ENCODE peak calls at places on chromosome 18, in nine cellular contexts. M is CD8-positive, alpha-beta T cell; F is gastrocnemius medialis; V is cardiac muscle cell; L is neural progenitor cell; P is OCI-LY7; G is fibroblast of lung; W is hepatocyte; K is psoas muscle. A is an unnamed sample.

GRCh38 chr18:64037812-64038414 is 68.0 kb downstream of the SERPINB8 start:
- DNase-seq in G (peak), V (peak), W (peak), P (peak), K (no peak), L (peak), F (no peak), M (no peak), A (no peak)

GRCh38 chr18:58313491-58314032 is 269.5 kb downstream of the NEDD4L start:
- DNase-seq in W (no peak), L (no peak), G (no peak), V (no peak), K (no peak), M (no peak), P (no peak), F (peak), A (no peak)

GRCh38 chr18:77250926-77251729 is 1.5 kb downstream of the GALR1 start:
- DNase-seq in L (peak), W (no peak), P (no peak), K (no peak), M (no peak), V (no peak), F (no peak), G (peak), A (no peak)

GRCh38 chr18:76405761-76406356 is 89.2 kb downstream of the ZNF516 start:
- DNase-seq in K (peak), G (peak), M (no peak), V (no peak), L (peak), F (peak), W (peak), P (no peak), A (peak)

GRCh38 chr18:41162781-41163180 is 792.3 kb upstream of the PIK3C3 start:
- DNase-seq in L (no peak), V (no peak), W (no peak), F (no peak), M (no peak), P (no peak), K (no peak), G (no peak), A (no peak)

GRCh38 chr18:80143876-80144275 is 34.8 kb downstream of the ADNP2 start:
- DNase-seq in W (no peak), K (no peak), F (no peak), M (no peak), V (no peak), G (peak), L (no peak), P (no peak), A (no peak)

GRCh38 chr18:22040527-22040926 is 128.9 kb upstream of the GATA6 start:
- DNase-seq in V (no peak), P (no peak), M (no peak), F (no peak), G (no peak), L (no peak), K (no peak), W (no peak), A (no peak)

GRCh38 chr18:24976502-24976901 is 375.5 kb downstream of the ZNF521 start:
- DNase-seq in W (no peak), K (no peak), L (no peak), M (no peak), F (no peak), V (no peak), G (no peak), P (no peak), A (no peak)

GRCh38 chr18:22844643-22845042 is 88.5 kb upstream of the RBBP8 start:
- DNase-seq in W (no peak), G (no peak), L (no peak), P (no peak), K (no peak), F (no peak), V (no peak), M (no peak), A (no peak)

GRCh38 chr18:75253784-75254183 is 43.2 kb downstream of the TSHZ1 start:
- DNase-seq in G (peak), P (no peak), V (no peak), W (no peak), L (no peak), M (no peak), F (no peak), K (no peak), A (no peak)

GRCh38 chr18:68779169-68779568 is 18.7 kb upstream of the CCDC102B start:
- DNase-seq in P (no peak), W (peak), M (no peak), V (no peak), K (no peak), L (no peak), G (peak), F (no peak), A (no peak)

GRCh38 chr18:3914833-3915598 is 465.0 kb downstream of the TGIF1 start:
- DNase-seq in F (no peak), G (no peak), P (peak), L (no peak), K (no peak), W (no peak), M (no peak), V (no peak), A (no peak)

GRCh38 chr18:78459646-78460045 is 520.0 kb upstream of the SALL3 start:
- DNase-seq in K (no peak), L (no peak), V (no peak), F (no peak), M (no peak), P (no peak), W (no peak), G (no peak), A (no peak)

GRCh38 chr18:21805771-21806366 is 65.3 kb downstream of the MIB1 start:
- DNase-seq in K (no peak), W (no peak), F (no peak), M (no peak), V (no peak), L (no peak), G (no peak), P (no peak), A (no peak)

GRCh38 chr18:3651266-3651665 is 201.3 kb downstream of the TGIF1 start:
- DNase-seq in W (no peak), V (no peak), P (no peak), K (no peak), G (no peak), M (no peak), F (no peak), L (no peak), A (no peak)

GRCh38 chr18:48136051-48136543 is 205.6 kb upstream of the SMAD2 start:
- DNase-seq in F (peak), P (no peak), G (no peak), L (peak), W (no peak), K (peak), V (peak), M (no peak), A (no peak)

GRCh38 chr18:48136544-48137353 is 206.3 kb upstream of the SMAD2 start:
- DNase-seq in L (peak), V (peak), G (no peak), W (peak), P (no peak), K (no peak), M (no peak), F (no peak), A (no peak)

GRCh38 chr18:48138211-48138610 is 207.8 kb upstream of the SMAD2 start:
- DNase-seq in V (no peak), K (no peak), G (no peak), W (no peak), P (no peak), M (no peak), F (no peak), L (peak), A (no peak)

GRCh38 chr18:48138660-48139426 is 208.4 kb upstream of the SMAD2 start:
- DNase-seq in M (no peak), K (no peak), L (no peak), W (no peak), V (no peak), P (no peak), F (no peak), G (no peak), A (no peak)

DNA sequence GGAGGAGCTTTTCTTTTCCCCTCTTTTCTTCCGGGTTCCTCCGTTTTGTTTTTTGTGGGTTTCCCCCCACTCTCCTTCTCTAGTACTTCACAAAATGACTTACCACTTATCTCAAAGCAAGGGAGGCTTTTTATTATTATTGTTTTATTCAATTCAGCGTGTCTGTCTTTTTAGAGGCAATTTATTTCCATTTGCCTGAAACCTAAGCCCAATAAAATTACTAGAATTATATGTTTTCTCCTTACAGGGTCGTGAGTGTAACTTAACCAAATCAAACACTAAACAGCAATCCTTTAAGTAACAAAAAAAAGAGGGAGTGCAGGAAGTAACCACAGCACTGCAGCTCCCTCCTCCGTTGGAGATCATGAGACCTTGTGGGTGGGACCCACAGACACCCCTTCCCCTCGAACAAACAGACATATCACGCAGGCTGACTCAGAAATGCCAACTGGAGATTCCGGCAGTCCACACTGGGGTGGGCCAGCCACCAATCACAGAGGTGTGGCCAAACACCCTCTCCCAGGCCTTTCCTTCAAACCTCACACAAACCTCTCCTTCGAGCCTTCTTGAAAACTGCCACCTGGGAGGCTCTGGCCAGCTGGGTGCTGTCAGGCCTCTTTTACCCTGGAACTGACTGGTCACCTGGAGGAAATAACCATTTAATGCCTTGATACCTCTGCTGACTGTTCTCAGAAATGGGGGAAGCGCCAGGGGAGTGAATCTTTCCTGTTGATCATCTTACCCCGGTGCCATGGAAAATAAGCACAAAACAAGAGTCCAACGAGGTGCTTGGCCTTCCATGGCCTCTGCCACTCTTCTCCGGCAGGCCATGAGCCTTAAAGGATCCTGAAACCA is 207.1 kb upstream of the SMAD2 start:
- DNase-seq in G (no peak), V (no peak), K (no peak), M (no peak), P (no peak), W (no peak), L (no peak), F (no peak), A (no peak)
- H3K27ac ChIP-seq in G (no peak), V (no peak), K (no peak), M (no peak), P (no peak), W (peak), L (no peak), F (no peak), A (no peak)

GRCh38 chr18:50181590-50181989 is 13.4 kb downstream of the MYO5B start:
- DNase-seq in V (no peak), F (no peak), G (no peak), L (no peak), K (no peak), M (no peak), P (no peak), W (no peak), A (no peak)
- H3K4me3 ChIP-seq in V (no peak), F (no peak), G (no peak), L (no peak), K (no peak), M (no peak), P (no peak), W (no peak), A (no peak)

GRCh38 chr18:12283256-12283655 is 24.8 kb upstream of the TUBB6 start:
- DNase-seq in F (no peak), V (peak), G (peak), K (no peak), M (no peak), W (no peak), P (no peak), L (peak), A (no peak)
- H3K27ac ChIP-seq in F (no peak), V (no peak), G (no peak), K (no peak), M (no peak), W (no peak), P (no peak), L (no peak), A (no peak)

GRCh38 chr18:44942073-44942472 is 261.4 kb downstream of the SETBP1 start:
- DNase-seq in G (no peak), W (no peak), M (no peak), F (no peak), K (no peak), P (no peak), L (no peak), V (no peak), A (no peak)

GRCh38 chr18:44949967-44950366 is 269.3 kb downstream of the SETBP1 start:
- DNase-seq in K (no peak), V (no peak), L (no peak), M (no peak), G (no peak), F (no peak), P (no peak), W (no peak), A (no peak)

GRCh38 chr18:44946529-44947113 is 265.9 kb downstream of the SETBP1 start:
- DNase-seq in W (no peak), M (no peak), P (no peak), L (peak), K (no peak), F (no peak), V (no peak), G (no peak), A (no peak)

GRCh38 chr18:44943201-44943881 is 262.7 kb downstream of the SETBP1 start:
- DNase-seq in K (no peak), F (no peak), W (peak), V (no peak), M (no peak), L (peak), P (no peak), G (no peak), A (no peak)

DNA sequence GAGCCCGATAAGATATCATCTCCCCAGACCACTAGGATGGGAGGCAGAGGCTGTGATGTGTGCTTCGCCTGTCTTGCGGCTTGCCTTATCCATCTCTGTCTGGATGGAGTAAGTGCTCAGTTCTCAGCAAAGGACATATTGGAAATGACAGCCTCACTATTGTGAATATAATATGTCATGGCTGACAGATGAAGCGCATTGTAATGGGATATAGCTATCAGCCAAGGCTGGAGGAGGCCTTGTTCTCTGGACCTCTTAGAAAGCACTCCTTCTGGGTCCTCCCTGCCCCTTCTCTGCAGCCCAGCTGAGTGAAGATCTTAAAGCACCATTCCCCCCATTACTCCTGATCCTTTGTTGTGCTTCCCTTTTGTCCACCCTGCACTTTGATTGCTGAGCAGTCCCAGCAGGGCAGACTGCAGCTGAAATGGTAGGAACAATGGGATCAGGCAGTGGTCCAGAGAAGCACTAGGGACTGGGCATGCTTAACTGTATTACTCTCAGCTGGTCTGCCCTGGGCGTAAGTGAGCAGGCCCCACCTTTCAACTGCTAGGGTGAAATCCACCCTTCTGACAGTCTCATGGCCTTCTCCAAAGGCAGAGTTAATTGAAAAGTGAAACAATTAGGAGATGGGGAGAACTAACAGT is 265.3 kb downstream of the SETBP1 start:
- DNase-seq in K (no peak), G (no peak), V (no peak), L (peak), P (no peak), M (no peak), F (no peak), W (no peak), A (no peak)
- H3K4me3 ChIP-seq in K (no peak), G (no peak), V (no peak), L (no peak), P (no peak), M (no peak), F (no peak), W (no peak), A (no peak)

DNA sequence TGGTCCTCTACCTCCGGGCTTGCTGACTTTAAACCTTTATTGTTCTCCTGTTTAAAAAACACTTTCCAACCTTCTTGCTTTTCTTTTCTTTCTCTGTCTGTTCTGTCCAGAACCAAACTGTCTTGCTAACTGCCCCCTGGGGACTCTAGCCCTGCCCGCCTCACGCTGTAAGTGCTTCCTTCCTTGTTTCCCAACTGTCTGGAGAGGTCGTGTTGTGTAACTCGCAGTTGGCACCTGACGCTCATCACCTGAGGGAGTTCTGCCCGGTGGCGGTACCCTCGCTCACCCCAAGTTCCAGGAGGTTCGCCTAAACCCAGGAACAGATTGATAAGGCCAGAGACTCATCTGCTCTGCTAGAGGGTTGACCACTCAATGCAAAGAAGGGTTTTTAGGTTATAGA is 123.4 kb downstream of the MTCL1 start:
- DNase-seq in M (no peak), W (no peak), V (no peak), G (no peak), K (no peak), F (no peak), L (no peak), P (no peak), A (no peak)
- H3K27ac ChIP-seq in M (no peak), W (no peak), V (no peak), G (no peak), K (no peak), F (no peak), L (no peak), P (no peak), A (no peak)